ENCODE peak calls at places on chromosomes 12 and 14, in eight cellular contexts. P is spleen, F is breast epithelium, H is HepG2, N is K562, T is transverse colon, L is SK-N-MC, R is HL-60. X is an unnamed sample.

GRCh38 chr12:106982229-106982628 is 4.7 kb downstream of the MTERF2 start:
- DNase-seq in P (no peak), F (no peak), H (no peak), N (no peak), T (no peak), L (no peak), R (no peak), X (no peak)

GRCh38 chr12:104378427-104378826 is 74.9 kb downstream of the EID3 start:
- DNase-seq in P (no peak), F (no peak), H (no peak), N (no peak), T (no peak), L (no peak), R (no peak), X (no peak)

GRCh38 chr14:93941293-93941910 is 14.3 kb downstream of the FAM181A start:
- DNase-seq in P (peak), F (peak), H (no peak), N (no peak), T (no peak), L (no peak), R (no peak), X (no peak)

GRCh38 chr14:100688598-100689499 is 37.8 kb upstream of the DLK1 start:
- DNase-seq in P (no peak), F (no peak), H (no peak), N (no peak), T (no peak), L (no peak), R (no peak), X (no peak)

GRCh38 chr12:94761559-94761958 is 111.2 kb upstream of the TMCC3 start:
- DNase-seq in P (no peak), F (no peak), H (peak), N (no peak), T (no peak), L (no peak), R (no peak), X (no peak)

GRCh38 chr12:124979568-124979967 is 9.4 kb downstream of the DHX37 start:
- DNase-seq in P (no peak), F (no peak), H (no peak), N (no peak), T (no peak), L (no peak), R (no peak), X (no peak)

GRCh38 chr14:85523624-85524023 is 6.3 kb upstream of the FLRT2 start:
- DNase-seq in P (no peak), F (no peak), H (no peak), N (no peak), T (no peak), L (no peak), R (no peak), X (no peak)

GRCh38 chr14:23364604-23365352 is at the start of gene EFS:
- DNase-seq in P (peak), F (peak), H (no peak), N (no peak), T (no peak), L (no peak), R (no peak), X (no peak)

GRCh38 chr14:102622262-102622885 is 29.9 kb downstream of the RCOR1 start:
- DNase-seq in P (no peak), F (no peak), H (no peak), N (no peak), T (peak), L (no peak), R (peak), X (no peak)

GRCh38 chr12:29797565-29798360 is 14.0 kb upstream of the TMTC1 start:
- DNase-seq in P (no peak), F (no peak), H (no peak), N (no peak), T (no peak), L (no peak), R (no peak), X (no peak)

DNA sequence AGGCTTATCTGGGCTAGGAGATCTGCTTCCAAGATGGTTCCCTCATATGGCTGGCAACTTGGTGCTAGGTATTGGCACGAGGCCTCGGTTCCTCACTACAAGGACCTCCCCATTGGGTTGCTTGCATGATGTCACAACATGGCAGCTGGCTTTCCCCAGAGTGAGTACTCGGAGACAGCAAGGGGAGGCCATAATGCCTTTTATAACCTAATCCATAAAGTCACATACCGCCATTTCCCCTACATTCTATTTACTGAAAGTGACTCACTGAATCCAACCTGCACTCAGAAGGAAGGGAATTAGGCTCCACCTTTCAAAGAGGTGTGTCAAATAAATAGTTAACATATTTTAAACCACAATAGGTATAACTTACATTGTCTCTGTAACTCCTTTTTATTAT is 130.9 kb downstream of the SAMD4A start:
- DNase-seq in P (no peak), F (no peak), H (no peak), N (no peak), T (no peak), L (no peak), R (no peak), X (no peak)
- H3K27ac ChIP-seq in P (no peak), F (peak), H (no peak), N (no peak), T (peak), L (no peak), R (no peak), X (peak)

GRCh38 chr14:66918527-66918926 is 270.7 kb upstream of the GARIN2 start:
- DNase-seq in P (no peak), F (no peak), H (peak), N (no peak), T (no peak), L (no peak), R (no peak), X (no peak)

GRCh38 chr14:66920196-66920595 is 269.0 kb upstream of the GARIN2 start:
- DNase-seq in P (no peak), F (no peak), H (peak), N (no peak), T (no peak), L (no peak), R (no peak), X (no peak)

GRCh38 chr14:66923251-66923650 is 266.0 kb upstream of the GARIN2 start:
- DNase-seq in P (no peak), F (no peak), H (no peak), N (no peak), T (no peak), L (no peak), R (no peak), X (no peak)
- H3K4me3 ChIP-seq in P (no peak), F (no peak), H (no peak), N (no peak), T (no peak), L (no peak), R (no peak), X (no peak)

DNA sequence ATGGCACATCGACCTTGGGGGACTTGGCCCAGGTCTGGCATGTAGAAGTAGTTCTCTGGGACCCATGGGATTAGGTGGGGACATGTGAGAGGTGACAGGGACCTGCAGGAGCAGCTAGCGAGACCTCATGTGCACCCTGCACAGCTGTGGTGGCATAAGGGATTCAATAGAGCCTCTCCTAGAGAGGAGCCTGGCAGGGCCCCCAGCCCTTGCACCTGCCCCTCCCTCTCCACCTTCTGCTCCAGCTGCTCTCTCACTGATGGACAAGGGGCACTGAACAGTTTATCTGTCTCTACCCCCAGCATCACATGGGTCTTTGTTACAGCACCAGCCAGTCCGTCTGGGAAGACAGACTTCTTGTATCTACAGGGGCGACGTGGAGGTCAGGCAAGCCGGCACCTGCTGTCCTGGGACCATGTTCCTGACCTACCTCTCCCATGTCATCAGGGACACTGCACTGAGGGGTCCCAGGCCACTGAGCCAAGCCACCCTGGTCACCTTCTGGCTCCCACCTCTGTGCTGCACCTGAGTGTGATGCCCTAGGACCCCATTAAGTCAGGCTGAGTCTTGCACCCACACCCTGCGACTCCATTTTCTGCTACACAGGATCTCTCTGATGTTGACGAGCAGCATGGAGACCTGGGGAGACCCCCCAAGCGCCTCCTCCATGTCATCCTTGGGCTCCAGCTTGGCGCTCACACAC is 32.6 kb downstream of the DDX11 start:
- DNase-seq in P (peak), F (no peak), H (no peak), N (no peak), T (no peak), L (no peak), R (no peak), X (no peak)
- TF ChIP-seq POLR2AphosphoS5 in P (no peak), F (no peak), H (no peak), N (no peak), T (no peak), L (no peak), R (no peak), X (no peak)

DNA sequence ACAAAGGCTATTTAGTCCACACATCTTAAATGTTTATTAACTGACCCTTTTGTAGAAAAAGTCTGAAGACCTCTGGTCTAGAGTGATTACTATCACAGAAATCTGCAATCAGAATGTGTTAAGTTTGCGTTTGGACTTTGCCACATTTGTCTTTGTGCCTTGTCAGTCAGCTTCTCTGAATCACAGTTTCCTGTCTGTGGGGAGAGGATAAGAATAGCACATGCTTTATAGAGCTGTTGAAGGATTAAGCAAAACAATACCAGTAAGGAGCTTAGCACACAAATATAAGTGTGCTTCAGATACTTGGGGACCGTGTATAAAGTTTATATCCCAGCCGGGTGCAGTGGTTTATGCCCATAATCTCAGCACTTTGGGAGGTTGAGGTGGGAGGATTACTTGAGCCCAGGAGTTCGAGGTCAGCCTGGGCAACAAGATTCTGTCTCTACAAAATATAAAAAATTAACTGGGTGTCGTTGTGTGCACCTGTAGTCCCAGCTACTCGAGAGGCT is 63.0 kb upstream of the BTG1 start:
- DNase-seq in P (no peak), F (no peak), H (no peak), N (no peak), T (no peak), L (no peak), R (no peak), X (no peak)
- H3K27ac ChIP-seq in P (peak), F (peak), H (no peak), N (no peak), T (peak), L (no peak), R (no peak), X (no peak)

DNA sequence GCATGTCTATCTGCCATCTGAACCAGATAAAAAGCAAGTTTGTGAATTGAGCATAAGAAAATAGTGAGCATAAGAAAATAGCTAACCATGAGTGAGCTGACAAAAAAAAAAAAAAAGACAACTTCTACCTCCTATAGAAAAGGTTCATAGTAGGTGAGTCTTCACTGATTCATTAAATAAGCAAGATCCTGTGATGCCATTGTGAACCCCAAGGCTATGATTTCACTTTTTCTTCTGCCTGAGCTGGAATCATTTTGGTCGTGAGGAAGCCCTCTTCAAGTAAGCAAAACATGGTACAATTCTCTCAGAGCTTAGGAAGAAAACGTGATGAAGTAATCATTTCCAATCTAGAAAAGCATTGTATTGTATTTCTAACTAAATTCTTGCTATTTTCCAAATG is 1.2 kb downstream of the PIK3C2G start:
- DNase-seq in P (no peak), F (no peak), H (no peak), N (no peak), T (no peak), L (no peak), R (no peak), X (no peak)
- H3K4me3 ChIP-seq in P (no peak), F (peak), H (no peak), N (no peak), T (no peak), L (no peak), R (no peak), X (peak)

DNA sequence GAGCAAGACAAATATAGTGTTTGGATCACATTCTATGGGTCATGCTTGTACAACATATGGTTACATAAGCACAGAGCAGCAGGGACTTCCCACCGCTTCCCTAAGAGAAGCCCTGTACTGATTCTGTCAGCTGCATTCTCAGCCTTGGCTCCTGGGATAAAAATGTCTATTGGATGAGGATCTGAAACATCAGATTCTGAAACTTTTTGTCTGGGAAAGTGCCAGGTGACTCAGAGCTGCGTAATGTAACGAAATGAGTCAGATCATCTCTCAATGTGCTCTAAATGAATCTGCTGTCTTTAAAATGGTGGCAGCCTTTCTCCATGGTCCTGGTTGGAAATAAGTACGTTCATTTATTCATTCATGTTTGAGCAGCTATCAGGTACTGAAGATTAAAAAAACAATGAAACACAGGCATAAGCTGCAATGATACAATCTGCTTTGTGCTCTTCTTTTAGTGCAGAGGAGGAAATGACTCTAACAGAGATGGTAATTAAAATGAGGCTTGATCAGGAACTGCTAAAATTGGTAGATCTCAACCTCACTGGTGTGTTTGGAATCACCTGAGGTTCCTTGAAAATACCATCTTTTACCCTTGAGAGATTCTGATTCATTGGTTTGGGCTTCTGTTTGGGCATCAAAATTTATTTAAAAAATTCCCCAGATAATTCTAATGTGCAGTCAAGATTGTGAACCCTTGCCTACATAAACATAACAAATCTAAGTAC is 99.1 kb upstream of the NAP1L1 start:
- DNase-seq in P (no peak), F (no peak), H (peak), N (peak), T (no peak), L (no peak), R (peak), X (no peak)
- TF ChIP-seq POLR2AphosphoS5 in P (no peak), F (no peak), H (no peak), N (no peak), T (no peak), L (no peak), R (no peak), X (no peak)

X was measured in stomach.